ENCODE peak calls at places on chromosomes 16 and 17, in ten cellular contexts. S is AG04450; R is A549; F is stomach; D is psoas muscle; L is uterus; T is Jurkat, Clone E6-1; J is body of pancreas; B is CD8-positive, alpha-beta memory T cell; P is GM23248. I is an unnamed sample.

GRCh38 chr16:5438591-5438990 is 341.0 kb upstream of the EEF2KMT start:
- DNase-seq in S (no peak), R (no peak), F (no peak), D (no peak), L (no peak), T (no peak), J (no peak), B (no peak), P (no peak), I (no peak)

GRCh38 chr17:44308320-44308818 is at the start of gene RUNDC3A:
- DNase-seq in S (no peak), R (peak; percentile 95), F (peak; percentile 77), D (peak; percentile 91), L (peak; percentile 84), T (peak; percentile 79), J (peak; percentile 86), B (peak; percentile 81), P (peak; percentile 82), I (peak; percentile 30)

GRCh38 chr16:2804728-2805127 is 6.5 kb downstream of the PRSS41 start:
- DNase-seq in S (no peak), R (no peak), F (no peak), D (peak; percentile 10), L (no peak), T (no peak), J (no peak), B (no peak), P (no peak), I (no peak)

GRCh38 chr17:79023180-79023705 is 726 bp upstream of the C1QTNF1 start:
- DNase-seq in S (no peak), R (no peak), F (no peak), D (peak; percentile 38), L (peak; percentile 7), T (no peak), J (peak; percentile 8), B (no peak), P (no peak), I (no peak)

GRCh38 chr16:71658771-71659170 is 32.8 kb downstream of the MARVELD3 start:
- DNase-seq in S (no peak), R (no peak), F (no peak), D (no peak), L (no peak), T (no peak), J (no peak), B (no peak), P (no peak), I (no peak)

GRCh38 chr17:75067856-75068255 is 19.9 kb upstream of the SLC16A5 start:
- DNase-seq in S (no peak), R (no peak), F (no peak), D (no peak), L (no peak), T (peak; percentile 83), J (no peak), B (no peak), P (no peak), I (no peak)

GRCh38 chr17:65749479-65749878 is 188.0 kb upstream of the AXIN2 start:
- DNase-seq in S (no peak), R (no peak), F (no peak), D (no peak), L (no peak), T (no peak), J (no peak), B (no peak), P (peak; percentile 68), I (no peak)

GRCh38 chr17:78044280-78044835 is 84.2 kb downstream of the TMC6 start:
- DNase-seq in S (no peak), R (no peak), F (no peak), D (no peak), L (no peak), T (no peak), J (no peak), B (no peak), P (no peak), I (no peak)

GRCh38 chr16:8088820-8089338 is 501.4 kb downstream of the TMEM114 start:
- DNase-seq in S (no peak), R (no peak), F (no peak), D (no peak), L (no peak), T (no peak), J (no peak), B (no peak), P (no peak), I (no peak)

GRCh38 chr16:11036040-11036439 is 91.7 kb downstream of the CLEC16A start:
- DNase-seq in S (no peak), R (no peak), F (peak; percentile 15), D (no peak), L (no peak), T (no peak), J (no peak), B (no peak), P (no peak), I (no peak)

GRCh38 chr17:52157161-52157560 is 1.4 kb downstream of the CA10 start:
- DNase-seq in S (no peak), R (no peak), F (no peak), D (peak; percentile 30), L (no peak), T (no peak), J (no peak), B (no peak), P (no peak), I (no peak)

GRCh38 chr17:17175917-17176316 is 30.2 kb downstream of the PLD6 start:
- DNase-seq in S (no peak), R (no peak), F (no peak), D (no peak), L (no peak), T (no peak), J (no peak), B (no peak), P (no peak), I (no peak)

GRCh38 chr16:12256880-12257279 is 280.3 kb downstream of the SNX29 start:
- DNase-seq in S (no peak), R (no peak), F (no peak), D (no peak), L (no peak), T (no peak), J (no peak), B (no peak), P (no peak), I (no peak)

GRCh38 chr17:81483862-81484194 is 28.8 kb downstream of the ACTG1 start:
- DNase-seq in S (no peak), R (no peak), F (no peak), D (no peak), L (no peak), T (no peak), J (no peak), B (no peak), P (no peak), I (no peak)

GRCh38 chr16:55248494-55248893 is 75.5 kb upstream of the IRX6 start:
- DNase-seq in S (no peak), R (no peak), F (no peak), D (no peak), L (no peak), T (no peak), J (no peak), B (no peak), P (no peak), I (no peak)

GRCh38 chr17:68033636-68034451 is 1.7 kb upstream of the KPNA2 start:
- DNase-seq in S (no peak), R (peak; percentile 90), F (no peak), D (no peak), L (no peak), T (peak; percentile 40), J (no peak), B (no peak), P (peak; percentile 42), I (no peak)

GRCh38 chr17:11273596-11273995 is 32.6 kb downstream of the SHISA6 start:
- DNase-seq in S (no peak), R (no peak), F (no peak), D (no peak), L (no peak), T (no peak), J (no peak), B (no peak), P (no peak), I (no peak)
- H3K4me3 ChIP-seq in S (no peak overlapping the region), R (no peak overlapping the region), F (no peak overlapping the region), D (no peak overlapping the region), L (no peak overlapping the region), T (no peak overlapping the region), J (no peak overlapping the region), B (no peak overlapping the region), P (no peak overlapping the region), I (no peak overlapping the region)

DNA sequence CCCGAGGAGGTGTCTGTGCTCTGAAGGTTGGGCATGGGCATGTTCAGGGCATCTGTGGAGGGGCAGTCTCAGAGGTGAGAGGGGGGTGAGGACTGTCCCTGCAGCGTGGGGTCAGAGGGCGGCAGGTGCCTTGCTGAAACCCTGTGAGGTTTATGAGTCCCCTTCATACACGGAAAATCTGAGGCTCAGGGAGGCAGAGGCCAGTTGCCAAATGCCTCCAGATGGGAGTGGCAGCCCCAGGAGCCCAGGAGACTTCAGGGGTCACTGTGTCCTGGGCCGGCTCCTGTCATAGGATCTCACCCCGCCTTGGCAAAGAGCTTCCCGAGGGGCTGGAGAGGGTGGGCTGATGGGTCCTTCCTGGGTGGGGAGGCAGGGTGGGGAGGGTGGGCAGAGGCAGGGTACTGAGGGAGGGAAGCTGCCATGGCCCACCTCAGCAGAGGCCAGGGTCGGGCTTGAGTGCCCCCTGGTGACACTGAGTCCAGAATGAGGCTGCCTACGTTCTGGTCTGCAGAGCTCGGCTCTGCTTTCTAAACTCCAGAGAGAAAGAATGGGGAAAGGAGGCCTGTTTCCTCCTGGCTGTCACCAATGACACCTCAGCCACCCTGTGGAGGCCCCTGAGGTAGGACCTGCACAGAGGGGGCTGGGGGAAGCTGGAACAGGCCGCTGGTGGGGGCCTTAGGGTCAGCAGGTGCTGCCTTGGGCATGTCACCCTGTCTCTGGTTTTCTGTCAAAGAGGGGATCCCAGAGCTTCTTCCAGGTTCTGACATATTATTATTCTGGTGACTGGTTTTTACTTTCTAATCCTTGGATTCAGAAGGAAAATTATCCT is 1.1 kb downstream of the LGALS9 start:
- DNase-seq in S (no peak), R (no peak), F (no peak), D (peak; percentile 45), L (no peak), T (no peak), J (no peak), B (no peak), P (no peak), I (no peak)
- H3K4me3 ChIP-seq in S (no peak overlapping the region), R (no peak overlapping the region), F (peak overlapping the region; percentile 52), D (peak overlapping the region; percentile 52), L (no peak overlapping the region), T (peak overlapping the region; percentile 90), J (no peak overlapping the region), B (peak overlapping the region; percentile 89), P (no peak overlapping the region), I (peak overlapping the region; percentile 49)

GRCh38 chr17:32310927-32311568 is 30.9 kb downstream of the C17orf75 start:
- DNase-seq in S (no peak), R (no peak), F (no peak), D (no peak), L (no peak), T (no peak), J (no peak), B (no peak), P (peak; percentile 45), I (no peak)
- H3K4me3 ChIP-seq in S (no peak overlapping the region), R (no peak overlapping the region), F (peak overlapping the region; percentile 15), D (peak overlapping the region; percentile 22), L (peak overlapping the region; percentile 12), T (no peak overlapping the region), J (no peak overlapping the region), B (no peak overlapping the region), P (peak overlapping the region; percentile 39), I (peak overlapping the region; percentile 65)

GRCh38 chr16:1126044-1126443 is 26.9 kb upstream of the CACNA1H start:
- DNase-seq in S (no peak), R (no peak), F (no peak), D (no peak), L (no peak), T (no peak), J (no peak), B (no peak), P (no peak), I (no peak)
- H3K4me3 ChIP-seq in S (no peak overlapping the region), R (no peak overlapping the region), F (no peak overlapping the region), D (no peak overlapping the region), L (no peak overlapping the region), T (no peak overlapping the region), J (no peak overlapping the region), B (no peak overlapping the region), P (no peak overlapping the region), I (no peak overlapping the region)